ENCODE peak calls at places on chromosomes 13 and 19, in four cellular contexts. L, D, S and C are unnamed samples.

GRCh38 chr19:41355802-41356201 is 2.1 kb upstream of the TGFB1 start:
- DNase-seq in L (no peak), D (no peak), S (no peak), C (no peak)

GRCh38 chr13:37646531-37646930 is 48.0 kb upstream of the POSTN start:
- DNase-seq in L (no peak), D (no peak), S (no peak), C (no peak)

GRCh38 chr19:41844601-41845000 is at the start of gene LYPD4:
- DNase-seq in L (no peak), D (no peak), S (no peak), C (no peak)

GRCh38 chr13:65926750-65927171 is 1303.4 kb downstream of the PCDH9 start:
- DNase-seq in L (no peak), D (no peak), S (no peak), C (peak)

GRCh38 chr13:22063416-22064124 is 392.7 kb downstream of the FGF9 start:
- DNase-seq in L (no peak), D (no peak), S (no peak), C (no peak)

GRCh38 chr19:38172001-38172400 is 52.0 kb downstream of the DPF1 start:
- DNase-seq in L (no peak), D (no peak), S (no peak), C (no peak)

GRCh38 chr19:48510421-48511268 is 990 bp downstream of the LMTK3 start:
- DNase-seq in L (no peak), D (peak), S (peak), C (peak)

GRCh38 chr13:112203614-112204013 is 136.7 kb downstream of the SOX1 start:
- DNase-seq in L (no peak), D (no peak), S (no peak), C (no peak)

GRCh38 chr19:16380314-16380695 is 55.7 kb downstream of the KLF2 start:
- DNase-seq in L (no peak), D (peak), S (no peak), C (no peak)

GRCh38 chr13:80131204-80131603 is 209.7 kb downstream of the SPRY2 start:
- DNase-seq in L (no peak), D (peak), S (peak), C (peak)

GRCh38 chr19:5914946-5915781 is 1.1 kb downstream of the CAPS start:
- DNase-seq in L (no peak), D (no peak), S (no peak), C (no peak)

GRCh38 chr19:37969695-37970094 is 62.7 kb downstream of the SIPA1L3 start:
- DNase-seq in L (no peak), D (no peak), S (no peak), C (no peak)

GRCh38 chr13:23707674-23708073 is 137.5 kb downstream of the TNFRSF19 start:
- DNase-seq in L (no peak), D (no peak), S (no peak), C (no peak)

GRCh38 chr13:90732049-90732448 is 615.4 kb upstream of the MIR17HG start:
- DNase-seq in L (no peak), D (no peak), S (no peak), C (no peak)
- TF ChIP-seq CTCF in L (no peak), D (no peak), S (no peak), C (no peak)

DNA sequence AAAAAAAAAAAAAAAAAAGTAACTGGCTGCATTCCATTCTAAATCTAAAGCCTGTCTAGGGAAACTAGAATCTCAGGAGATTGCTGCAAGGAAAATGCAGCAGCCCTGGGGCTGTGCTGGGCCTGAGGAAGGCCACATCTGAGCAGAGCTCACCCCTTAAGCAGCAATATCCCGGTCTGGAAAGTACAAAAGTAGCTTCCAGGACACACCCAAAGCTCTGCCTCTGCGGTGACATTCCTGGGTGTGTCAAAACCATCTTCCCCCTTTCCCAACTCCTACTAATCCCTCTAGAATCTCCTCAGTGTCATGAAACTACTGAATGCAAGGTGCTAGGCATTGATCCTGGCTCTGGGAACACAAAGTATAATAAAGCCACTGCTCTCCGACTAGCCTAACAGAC is 5.0 kb downstream of the PBX4 start:
- DNase-seq in L (no peak), D (no peak), S (no peak), C (no peak)
- TF ChIP-seq CTCF in L (no peak), D (no peak), S (no peak), C (no peak)

GRCh38 chr13:58843567-58843966 is 1212.0 kb downstream of the PCDH17 start:
- DNase-seq in L (no peak), D (no peak), S (no peak), C (no peak)
- TF ChIP-seq CTCF in L (no peak), D (no peak), S (no peak), C (no peak)

GRCh38 chr13:114143806-114144605 is 11.6 kb upstream of the RASA3 start:
- DNase-seq in L (no peak), D (peak), S (no peak), C (no peak)
- TF ChIP-seq CTCF in L (peak), D (no peak), S (no peak), C (no peak)

GRCh38 chr19:51511353-51511752 is 9.8 kb upstream of the SIGLEC12 start:
- DNase-seq in L (no peak), D (no peak), S (no peak), C (no peak)
- TF ChIP-seq CTCF in L (peak), D (no peak), S (no peak), C (no peak)

DNA sequence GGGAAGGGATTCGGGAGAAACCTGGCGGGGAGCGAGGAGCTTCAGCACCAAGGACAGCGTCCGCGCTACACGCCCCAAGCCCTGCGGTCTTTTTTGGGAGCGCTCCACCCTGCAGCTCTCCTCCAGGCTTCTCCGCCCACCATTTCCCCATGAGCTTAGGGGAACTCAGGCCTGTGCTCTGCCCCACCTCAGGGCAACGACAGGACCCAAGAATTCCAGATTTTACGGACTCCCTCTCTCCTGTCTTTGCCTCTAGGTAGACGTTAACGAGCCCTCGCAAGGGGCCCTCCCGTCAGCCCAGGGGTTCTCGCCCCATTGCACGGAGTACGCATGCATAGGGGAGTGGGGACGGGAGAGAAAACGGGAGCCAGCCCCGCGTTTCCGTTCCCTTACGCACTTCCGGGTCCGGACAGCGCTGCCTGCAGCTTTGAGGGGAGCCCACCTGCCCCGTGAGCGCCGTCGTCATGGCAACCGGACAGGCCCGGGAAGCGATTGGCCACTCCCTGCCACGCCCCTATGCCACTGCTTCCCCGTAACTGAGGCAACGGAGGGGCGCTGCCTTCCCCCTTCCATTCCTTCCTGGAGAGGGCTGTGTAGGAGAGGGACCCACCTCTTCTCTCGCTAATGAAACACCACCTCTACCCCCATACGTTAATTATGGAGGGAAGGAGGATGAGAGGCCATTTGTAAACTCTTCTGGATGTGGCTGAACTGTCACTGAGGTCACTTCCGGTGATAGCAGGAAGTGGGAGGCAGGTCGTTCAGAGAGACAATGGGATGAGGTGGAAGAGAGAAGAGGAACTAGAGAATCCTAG is 20.8 kb downstream of the NOVA2 start:
- DNase-seq in L (peak), D (no peak), S (no peak), C (no peak)
- TF ChIP-seq CTCF in L (no peak), D (no peak), S (no peak), C (no peak)

GRCh38 chr19:39211731-39212376 is 7.8 kb upstream of the SYCN start:
- DNase-seq in L (no peak), D (no peak), S (no peak), C (no peak)

GRCh38 chr19:39208175-39208795 is 4.2 kb upstream of the SYCN start:
- DNase-seq in L (no peak), D (no peak), S (no peak), C (no peak)

GRCh38 chr19:39217094-39217493 is 13.0 kb upstream of the SYCN start:
- DNase-seq in L (no peak), D (no peak), S (no peak), C (no peak)

GRCh38 chr19:39209196-39209595 is 5.1 kb upstream of the SYCN start:
- DNase-seq in L (no peak), D (no peak), S (no peak), C (no peak)

DNA sequence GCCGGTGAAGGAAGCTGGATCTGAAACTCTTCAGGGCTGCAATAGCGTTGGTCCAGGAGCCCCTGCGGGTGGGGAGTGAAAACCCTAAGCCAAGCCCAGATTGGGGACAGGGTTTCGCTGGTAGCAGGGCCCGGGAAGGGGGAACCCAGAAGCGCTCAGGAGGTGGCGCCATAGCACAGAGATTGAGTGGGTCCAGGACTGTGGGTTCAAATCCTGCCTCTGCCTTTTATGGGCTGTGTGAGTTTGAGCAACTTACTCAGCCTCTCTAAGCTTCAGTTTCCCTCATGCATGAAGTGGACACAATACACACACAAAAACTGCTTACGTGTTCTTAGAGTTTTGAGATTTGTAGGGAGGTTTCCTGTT is 8.3 kb upstream of the SYCN start:
- DNase-seq in L (no peak), D (no peak), S (no peak), C (no peak)
- TF ChIP-seq CTCF in L (no peak), D (no peak), S (no peak), C (no peak)